ENCODE peak calls at places on chromosomes 13 and 19, in eight cellular contexts. One of them, this sample, is unnamed.
A peak's percentile ranks its signal among the peaks of the same experiment; 100 is the strongest.

GRCh38 chr19:29880498-29881081 is 61.4 kb upstream of the URI1 start:
- DNase-seq in heart right ventricle: no peak
- DNase-seq in cardiac muscle cell: no peak
- DNase-seq in neuronal stem cell: no peak
- DNase-seq in mesenchymal stem cell: no peak
- DNase-seq in CD8-positive, alpha-beta T cell: no peak
- DNase-seq in HCT116: no peak
- DNase-seq in psoas muscle: no peak
- DNase-seq in this sample: no peak

GRCh38 chr19:47729799-47730520 is 15.4 kb upstream of the NOP53 start:
- DNase-seq in heart right ventricle: peak; percentile 88
- DNase-seq in cardiac muscle cell: peak; percentile 72
- DNase-seq in neuronal stem cell: no peak
- DNase-seq in mesenchymal stem cell: no peak
- DNase-seq in CD8-positive, alpha-beta T cell: peak; percentile 19
- DNase-seq in HCT116: no peak
- DNase-seq in psoas muscle: peak; percentile 86
- DNase-seq in this sample: peak; percentile 90

GRCh38 chr19:34345934-34346333 is 19.1 kb upstream of the GPI start:
- DNase-seq in heart right ventricle: peak; percentile 49
- DNase-seq in cardiac muscle cell: peak; percentile 74
- DNase-seq in neuronal stem cell: no peak
- DNase-seq in mesenchymal stem cell: peak; percentile 74
- DNase-seq in CD8-positive, alpha-beta T cell: peak; percentile 75
- DNase-seq in HCT116: peak; percentile 61
- DNase-seq in psoas muscle: peak; percentile 79
- DNase-seq in this sample: peak; percentile 91

GRCh38 chr13:31982540-31982939 is 49.0 kb upstream of the FRY start:
- DNase-seq in heart right ventricle: peak; percentile 60
- DNase-seq in cardiac muscle cell: peak; percentile 94
- DNase-seq in neuronal stem cell: no peak
- DNase-seq in mesenchymal stem cell: peak; percentile 98
- DNase-seq in CD8-positive, alpha-beta T cell: no peak
- DNase-seq in HCT116: peak; percentile 63
- DNase-seq in psoas muscle: peak; percentile 62
- DNase-seq in this sample: no peak

GRCh38 chr13:30978981-30979956 is 46.8 kb downstream of the TEX26 start:
- DNase-seq in heart right ventricle: no peak
- DNase-seq in cardiac muscle cell: peak; percentile 46
- DNase-seq in neuronal stem cell: peak; percentile 49
- DNase-seq in mesenchymal stem cell: no peak
- DNase-seq in CD8-positive, alpha-beta T cell: peak; percentile 29
- DNase-seq in HCT116: peak; percentile 38
- DNase-seq in psoas muscle: no peak
- DNase-seq in this sample: no peak

GRCh38 chr13:82833928-82834327 is 1048.3 kb downstream of the SLITRK1 start:
- DNase-seq in heart right ventricle: no peak
- DNase-seq in cardiac muscle cell: peak; percentile 23
- DNase-seq in neuronal stem cell: no peak
- DNase-seq in mesenchymal stem cell: peak; percentile 36
- DNase-seq in CD8-positive, alpha-beta T cell: no peak
- DNase-seq in HCT116: no peak
- DNase-seq in psoas muscle: no peak
- DNase-seq in this sample: no peak

GRCh38 chr13:113848431-113849260 is 15.2 kb downstream of the GAS6 start:
- DNase-seq in heart right ventricle: peak; percentile 1
- DNase-seq in cardiac muscle cell: no peak
- DNase-seq in neuronal stem cell: no peak
- DNase-seq in mesenchymal stem cell: no peak
- DNase-seq in CD8-positive, alpha-beta T cell: no peak
- DNase-seq in HCT116: no peak
- DNase-seq in psoas muscle: peak; percentile 34
- DNase-seq in this sample: no peak

GRCh38 chr19:55696301-55697068 is 21.5 kb downstream of the EPN1 start:
- DNase-seq in heart right ventricle: no peak
- DNase-seq in cardiac muscle cell: no peak
- DNase-seq in neuronal stem cell: no peak
- DNase-seq in mesenchymal stem cell: no peak
- DNase-seq in CD8-positive, alpha-beta T cell: no peak
- DNase-seq in HCT116: no peak
- DNase-seq in psoas muscle: no peak
- DNase-seq in this sample: no peak

GRCh38 chr13:77136902-77137420 is 110.0 kb upstream of the FBXL3 start:
- DNase-seq in heart right ventricle: no peak
- DNase-seq in cardiac muscle cell: peak; percentile 65
- DNase-seq in neuronal stem cell: no peak
- DNase-seq in mesenchymal stem cell: peak; percentile 89
- DNase-seq in CD8-positive, alpha-beta T cell: no peak
- DNase-seq in HCT116: no peak
- DNase-seq in psoas muscle: no peak
- DNase-seq in this sample: no peak

GRCh38 chr13:104326523-104326922 is 1260.3 kb upstream of the SLC10A2 start:
- DNase-seq in heart right ventricle: no peak
- DNase-seq in cardiac muscle cell: no peak
- DNase-seq in neuronal stem cell: no peak
- DNase-seq in mesenchymal stem cell: no peak
- DNase-seq in CD8-positive, alpha-beta T cell: no peak
- DNase-seq in HCT116: no peak
- DNase-seq in psoas muscle: no peak
- DNase-seq in this sample: no peak

GRCh38 chr13:98798849-98799645 is 46.6 kb upstream of the SLC15A1 start:
- DNase-seq in heart right ventricle: no peak
- DNase-seq in cardiac muscle cell: peak; percentile 87
- DNase-seq in neuronal stem cell: no peak
- DNase-seq in mesenchymal stem cell: no peak
- DNase-seq in CD8-positive, alpha-beta T cell: no peak
- DNase-seq in HCT116: no peak
- DNase-seq in psoas muscle: no peak
- DNase-seq in this sample: no peak

DNA sequence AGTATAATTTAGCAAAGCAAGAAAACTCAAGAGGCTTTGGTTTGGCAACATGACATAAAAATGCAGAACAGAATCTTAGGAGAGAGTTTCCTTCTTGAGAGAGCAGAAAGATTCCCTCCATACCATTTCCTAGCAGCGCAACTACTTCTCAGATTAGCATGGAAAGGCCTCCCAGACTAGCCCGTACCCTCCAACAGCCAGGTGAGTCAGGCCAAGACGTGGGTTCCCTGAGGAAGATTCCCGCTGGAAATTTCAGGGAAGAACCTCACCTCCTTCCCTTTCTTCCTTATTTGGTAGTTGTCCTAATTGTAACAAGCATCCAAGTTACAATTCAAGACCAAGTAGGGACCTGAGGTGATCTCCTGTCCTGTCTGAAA is 12.3 kb downstream of the COL4A2 start:
- DNase-seq in heart right ventricle: no peak
- DNase-seq in cardiac muscle cell: no peak
- DNase-seq in neuronal stem cell: no peak
- DNase-seq in mesenchymal stem cell: no peak
- DNase-seq in CD8-positive, alpha-beta T cell: no peak
- DNase-seq in HCT116: no peak
- DNase-seq in psoas muscle: no peak
- DNase-seq in this sample: no peak
- H3K4me1 ChIP-seq in heart right ventricle: peaks cover 98% of the 10 kb centered on the region
- H3K4me1 ChIP-seq in cardiac muscle cell: peaks cover 17% of the 10 kb centered on the region
- H3K4me1 ChIP-seq in neuronal stem cell: no peaks in the 10 kb centered on the region
- H3K4me1 ChIP-seq in mesenchymal stem cell: peaks cover 39% of the 10 kb centered on the region
- H3K4me1 ChIP-seq in CD8-positive, alpha-beta T cell: no peaks in the 10 kb centered on the region
- H3K4me1 ChIP-seq in HCT116: peaks cover 22% of the 10 kb centered on the region
- H3K4me1 ChIP-seq in psoas muscle: peaks cover 4% of the 10 kb centered on the region
- H3K4me1 ChIP-seq in this sample: no peaks in the 10 kb centered on the region

DNA sequence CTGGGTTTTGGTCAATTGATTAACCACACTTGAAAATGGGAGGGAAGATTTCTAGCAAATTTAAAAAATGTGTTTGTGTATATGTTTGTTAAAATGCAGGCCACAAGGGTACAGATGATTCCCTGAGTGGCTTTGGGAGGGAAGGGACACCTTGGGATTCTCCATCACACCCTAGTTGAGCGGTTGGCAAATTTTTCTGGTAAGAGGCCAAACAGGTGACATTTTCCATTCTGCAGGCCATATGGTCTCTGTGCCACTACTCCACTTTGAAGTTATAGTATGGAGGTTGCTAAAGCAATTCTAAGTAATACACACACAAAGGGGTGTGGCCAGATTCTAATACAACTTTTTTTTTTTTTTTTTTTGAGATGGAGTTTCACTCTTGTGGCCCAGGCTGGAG is 12.9 kb upstream of the MED26 start:
- DNase-seq in heart right ventricle: no peak
- DNase-seq in cardiac muscle cell: no peak
- DNase-seq in neuronal stem cell: no peak
- DNase-seq in mesenchymal stem cell: no peak
- DNase-seq in CD8-positive, alpha-beta T cell: no peak
- DNase-seq in HCT116: no peak
- DNase-seq in psoas muscle: no peak
- DNase-seq in this sample: no peak
- H3K36me3 ChIP-seq in heart right ventricle: no peaks in the 10 kb centered on the region
- H3K36me3 ChIP-seq in cardiac muscle cell: peaks cover 20% of the 10 kb centered on the region
- H3K36me3 ChIP-seq in neuronal stem cell: peaks cover 22% of the 10 kb centered on the region
- H3K36me3 ChIP-seq in mesenchymal stem cell: peaks cover 87% of the 10 kb centered on the region
- H3K36me3 ChIP-seq in CD8-positive, alpha-beta T cell: peaks cover 33% of the 10 kb centered on the region
- H3K36me3 ChIP-seq in HCT116: peaks cover 32% of the 10 kb centered on the region
- H3K36me3 ChIP-seq in psoas muscle: peaks cover 73% of the 10 kb centered on the region
- H3K36me3 ChIP-seq in this sample: peaks cover 57% of the 10 kb centered on the region

DNA sequence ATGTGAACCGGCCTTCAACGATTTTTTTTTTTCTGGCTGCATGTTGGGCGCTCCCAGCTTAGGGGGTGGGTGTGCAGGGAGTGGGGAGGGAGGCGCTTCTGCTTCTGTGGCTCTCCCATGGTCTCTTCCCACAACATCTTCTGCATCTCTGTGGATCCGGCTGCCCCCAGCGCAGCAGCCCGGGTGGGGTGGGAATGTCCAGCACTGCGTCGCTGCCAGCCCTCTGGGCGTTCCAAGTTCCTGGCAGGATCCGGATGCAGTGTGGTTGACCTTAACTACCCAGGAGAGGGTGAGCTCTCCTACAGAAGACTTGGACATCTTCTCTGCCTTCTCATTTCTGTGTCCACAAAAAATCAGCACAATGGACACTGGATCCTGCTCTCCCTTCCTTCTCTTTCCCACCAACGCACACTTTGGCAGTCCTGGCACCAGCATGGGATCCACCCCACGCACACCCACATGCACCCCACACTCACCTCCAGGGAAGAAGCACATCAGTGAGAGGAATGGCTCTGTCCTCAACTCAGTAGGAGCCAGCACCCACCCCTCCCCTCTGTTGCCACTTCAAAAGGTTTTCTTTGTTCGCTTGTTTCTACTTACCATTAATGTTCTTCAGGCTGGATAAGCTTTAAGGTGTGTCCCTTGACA is 177.3 kb downstream of the COL4A1 start:
- DNase-seq in heart right ventricle: no peak
- DNase-seq in cardiac muscle cell: no peak
- DNase-seq in neuronal stem cell: no peak
- DNase-seq in mesenchymal stem cell: no peak
- DNase-seq in CD8-positive, alpha-beta T cell: no peak
- DNase-seq in HCT116: no peak
- DNase-seq in psoas muscle: no peak
- DNase-seq in this sample: no peak
- H3K4me1 ChIP-seq in heart right ventricle: peaks cover 25% of the 10 kb centered on the region
- H3K4me1 ChIP-seq in cardiac muscle cell: peaks cover 22% of the 10 kb centered on the region
- H3K4me1 ChIP-seq in neuronal stem cell: peaks cover 43% of the 10 kb centered on the region
- H3K4me1 ChIP-seq in mesenchymal stem cell: peaks cover 22% of the 10 kb centered on the region
- H3K4me1 ChIP-seq in CD8-positive, alpha-beta T cell: no peaks in the 10 kb centered on the region
- H3K4me1 ChIP-seq in HCT116: no peaks in the 10 kb centered on the region
- H3K4me1 ChIP-seq in psoas muscle: peaks cover 18% of the 10 kb centered on the region
- H3K4me1 ChIP-seq in this sample: no peaks in the 10 kb centered on the region

DNA sequence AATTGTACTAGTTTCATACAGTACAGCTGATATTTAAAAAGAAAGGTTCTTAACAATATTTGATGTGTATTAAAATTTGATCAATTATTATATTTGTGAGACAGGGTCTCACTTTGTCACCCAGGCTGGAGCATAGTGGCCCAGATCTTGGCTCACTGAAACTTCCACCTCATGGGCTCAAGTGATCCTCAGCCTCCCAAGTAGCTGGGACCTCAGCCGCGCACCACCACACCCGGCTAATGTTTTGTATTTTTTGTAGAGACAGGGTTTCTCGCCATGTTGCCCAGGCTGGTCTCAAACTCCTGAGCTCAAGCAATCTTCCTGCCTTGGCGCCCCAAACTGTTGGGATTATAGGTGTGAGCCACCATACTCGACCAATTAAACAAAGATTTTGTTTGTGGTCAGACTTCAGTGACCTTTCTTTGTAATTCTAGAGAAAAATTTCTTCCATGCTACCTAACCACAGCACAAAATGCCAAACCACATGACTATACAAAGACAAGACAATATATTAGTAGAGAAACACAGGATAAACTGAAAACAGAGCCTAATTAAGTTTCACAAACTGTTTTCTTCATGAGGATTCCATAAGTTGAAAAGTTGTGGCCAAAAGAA is 59.6 kb downstream of the RBM26 start:
- DNase-seq in heart right ventricle: no peak
- DNase-seq in cardiac muscle cell: no peak
- DNase-seq in neuronal stem cell: no peak
- DNase-seq in mesenchymal stem cell: no peak
- DNase-seq in CD8-positive, alpha-beta T cell: no peak
- DNase-seq in HCT116: no peak
- DNase-seq in psoas muscle: no peak
- DNase-seq in this sample: no peak
- H3K36me3 ChIP-seq in heart right ventricle: no peaks in the 10 kb centered on the region
- H3K36me3 ChIP-seq in cardiac muscle cell: peaks cover 50% of the 10 kb centered on the region
- H3K36me3 ChIP-seq in neuronal stem cell: no peaks in the 10 kb centered on the region
- H3K36me3 ChIP-seq in mesenchymal stem cell: peaks cover 81% of the 10 kb centered on the region
- H3K36me3 ChIP-seq in CD8-positive, alpha-beta T cell: peaks cover 23% of the 10 kb centered on the region
- H3K36me3 ChIP-seq in HCT116: peaks cover 34% of the 10 kb centered on the region
- H3K36me3 ChIP-seq in psoas muscle: peaks cover 82% of the 10 kb centered on the region
- H3K36me3 ChIP-seq in this sample: peaks cover 37% of the 10 kb centered on the region

GRCh38 chr19:18594096-18594823 is 5.7 kb downstream of the REX1BD start:
- DNase-seq in heart right ventricle: peak; percentile 62
- DNase-seq in cardiac muscle cell: peak; percentile 90
- DNase-seq in neuronal stem cell: peak; percentile 82
- DNase-seq in mesenchymal stem cell: peak; percentile 81
- DNase-seq in CD8-positive, alpha-beta T cell: peak; percentile 74
- DNase-seq in HCT116: no peak
- DNase-seq in psoas muscle: peak; percentile 87
- DNase-seq in this sample: peak; percentile 85
- H3K4me1 ChIP-seq in heart right ventricle: peaks cover 12% of the 10 kb centered on the region
- H3K4me1 ChIP-seq in cardiac muscle cell: no peaks in the 10 kb centered on the region
- H3K4me1 ChIP-seq in neuronal stem cell: peaks cover 16% of the 10 kb centered on the region
- H3K4me1 ChIP-seq in mesenchymal stem cell: peaks cover 32% of the 10 kb centered on the region
- H3K4me1 ChIP-seq in CD8-positive, alpha-beta T cell: peaks cover 34% of the 10 kb centered on the region
- H3K4me1 ChIP-seq in HCT116: peaks cover 15% of the 10 kb centered on the region
- H3K4me1 ChIP-seq in psoas muscle: peaks cover 18% of the 10 kb centered on the region
- H3K4me1 ChIP-seq in this sample: peaks cover 14% of the 10 kb centered on the region

GRCh38 chr13:28679628-28680027 is 20.7 kb downstream of the POMP start:
- DNase-seq in heart right ventricle: no peak
- DNase-seq in cardiac muscle cell: peak; percentile 35
- DNase-seq in neuronal stem cell: no peak
- DNase-seq in mesenchymal stem cell: peak; percentile 37
- DNase-seq in CD8-positive, alpha-beta T cell: no peak
- DNase-seq in HCT116: no peak
- DNase-seq in psoas muscle: no peak
- DNase-seq in this sample: no peak
- H3K36me3 ChIP-seq in heart right ventricle: no peaks in the 10 kb centered on the region
- H3K36me3 ChIP-seq in cardiac muscle cell: peaks cover 29% of the 10 kb centered on the region
- H3K36me3 ChIP-seq in neuronal stem cell: peaks cover 4% of the 10 kb centered on the region
- H3K36me3 ChIP-seq in mesenchymal stem cell: peaks cover 58% of the 10 kb centered on the region
- H3K36me3 ChIP-seq in CD8-positive, alpha-beta T cell: peaks cover 26% of the 10 kb centered on the region
- H3K36me3 ChIP-seq in HCT116: peaks cover 23% of the 10 kb centered on the region
- H3K36me3 ChIP-seq in psoas muscle: peaks cover 62% of the 10 kb centered on the region
- H3K36me3 ChIP-seq in this sample: peaks cover 29% of the 10 kb centered on the region

GRCh38 chr13:41915096-41915495 is 45.8 kb downstream of the VWA8 start:
- DNase-seq in heart right ventricle: no peak
- DNase-seq in cardiac muscle cell: no peak
- DNase-seq in neuronal stem cell: no peak
- DNase-seq in mesenchymal stem cell: peak; percentile 58
- DNase-seq in CD8-positive, alpha-beta T cell: no peak
- DNase-seq in HCT116: no peak
- DNase-seq in psoas muscle: no peak
- DNase-seq in this sample: no peak
- H3K4me1 ChIP-seq in heart right ventricle: peaks cover 34% of the 10 kb centered on the region
- H3K4me1 ChIP-seq in cardiac muscle cell: peaks cover 34% of the 10 kb centered on the region
- H3K4me1 ChIP-seq in neuronal stem cell: no peaks in the 10 kb centered on the region
- H3K4me1 ChIP-seq in mesenchymal stem cell: peaks cover 8% of the 10 kb centered on the region
- H3K4me1 ChIP-seq in CD8-positive, alpha-beta T cell: peaks cover 24% of the 10 kb centered on the region
- H3K4me1 ChIP-seq in HCT116: peaks cover 18% of the 10 kb centered on the region
- H3K4me1 ChIP-seq in psoas muscle: peaks cover 61% of the 10 kb centered on the region
- H3K4me1 ChIP-seq in this sample: peaks cover 25% of the 10 kb centered on the region